ENCODE peak calls at places on chromosomes 2 and 18, in five cellular contexts. One of them, this sample, is unnamed.

GRCh38 chr2:219469186-219469724 is 29.4 kb upstream of the GMPPA start:
- DNase-seq in stimulated activated effector memory CD8-positive, alpha-beta T cell treated with anti-CD3 and anti-CD28 coated beads, Interleukin-12 subunit alpha, Interleukin-12 subunit beta, amount 100 ng/mL, for 72 hours: no peak
- DNase-seq in HCT116: no peak
- DNase-seq in NCI-H1417: no peak
- DNase-seq in iPS-NIHi11: no peak
- DNase-seq in this sample: no peak

GRCh38 chr18:61743775-61744531 is 148.9 kb downstream of the RNF152 start:
- DNase-seq in stimulated activated effector memory CD8-positive, alpha-beta T cell treated with anti-CD3 and anti-CD28 coated beads, Interleukin-12 subunit alpha, Interleukin-12 subunit beta, amount 100 ng/mL, for 72 hours: no peak
- DNase-seq in HCT116: no peak
- DNase-seq in NCI-H1417: no peak
- DNase-seq in iPS-NIHi11: no peak
- DNase-seq in this sample: no peak

GRCh38 chr2:69559696-69560482 is 83.7 kb downstream of the AAK1 start:
- DNase-seq in stimulated activated effector memory CD8-positive, alpha-beta T cell treated with anti-CD3 and anti-CD28 coated beads, Interleukin-12 subunit alpha, Interleukin-12 subunit beta, amount 100 ng/mL, for 72 hours: no peak
- DNase-seq in HCT116: peak
- DNase-seq in NCI-H1417: peak
- DNase-seq in iPS-NIHi11: peak
- DNase-seq in this sample: no peak

GRCh38 chr2:145431181-145431951 is 911.4 kb upstream of the ZEB2 start:
- DNase-seq in stimulated activated effector memory CD8-positive, alpha-beta T cell treated with anti-CD3 and anti-CD28 coated beads, Interleukin-12 subunit alpha, Interleukin-12 subunit beta, amount 100 ng/mL, for 72 hours: no peak
- DNase-seq in HCT116: no peak
- DNase-seq in NCI-H1417: peak
- DNase-seq in iPS-NIHi11: peak
- DNase-seq in this sample: no peak

GRCh38 chr2:215063526-215063925 is 74.9 kb downstream of the ABCA12 start:
- DNase-seq in stimulated activated effector memory CD8-positive, alpha-beta T cell treated with anti-CD3 and anti-CD28 coated beads, Interleukin-12 subunit alpha, Interleukin-12 subunit beta, amount 100 ng/mL, for 72 hours: no peak
- DNase-seq in HCT116: no peak
- DNase-seq in NCI-H1417: no peak
- DNase-seq in iPS-NIHi11: no peak
- DNase-seq in this sample: no peak

GRCh38 chr2:233058717-233059546 is 1.2 kb upstream of the INPP5D start:
- DNase-seq in stimulated activated effector memory CD8-positive, alpha-beta T cell treated with anti-CD3 and anti-CD28 coated beads, Interleukin-12 subunit alpha, Interleukin-12 subunit beta, amount 100 ng/mL, for 72 hours: no peak
- DNase-seq in HCT116: no peak
- DNase-seq in NCI-H1417: no peak
- DNase-seq in iPS-NIHi11: no peak
- DNase-seq in this sample: no peak

GRCh38 chr2:28941008-28941407 is 40.1 kb upstream of the TOGARAM2 start:
- DNase-seq in stimulated activated effector memory CD8-positive, alpha-beta T cell treated with anti-CD3 and anti-CD28 coated beads, Interleukin-12 subunit alpha, Interleukin-12 subunit beta, amount 100 ng/mL, for 72 hours: no peak
- DNase-seq in HCT116: no peak
- DNase-seq in NCI-H1417: no peak
- DNase-seq in iPS-NIHi11: no peak
- DNase-seq in this sample: no peak

GRCh38 chr18:61824733-61825363 is 68.0 kb downstream of the RNF152 start:
- DNase-seq in stimulated activated effector memory CD8-positive, alpha-beta T cell treated with anti-CD3 and anti-CD28 coated beads, Interleukin-12 subunit alpha, Interleukin-12 subunit beta, amount 100 ng/mL, for 72 hours: no peak
- DNase-seq in HCT116: no peak
- DNase-seq in NCI-H1417: no peak
- DNase-seq in iPS-NIHi11: no peak
- DNase-seq in this sample: no peak

GRCh38 chr2:100043246-100043890 is 99.0 kb downstream of the AFF3 start:
- DNase-seq in stimulated activated effector memory CD8-positive, alpha-beta T cell treated with anti-CD3 and anti-CD28 coated beads, Interleukin-12 subunit alpha, Interleukin-12 subunit beta, amount 100 ng/mL, for 72 hours: no peak
- DNase-seq in HCT116: no peak
- DNase-seq in NCI-H1417: no peak
- DNase-seq in iPS-NIHi11: no peak
- DNase-seq in this sample: no peak

GRCh38 chr2:119821266-119821665 is 61.5 kb downstream of the PTPN4 start:
- DNase-seq in stimulated activated effector memory CD8-positive, alpha-beta T cell treated with anti-CD3 and anti-CD28 coated beads, Interleukin-12 subunit alpha, Interleukin-12 subunit beta, amount 100 ng/mL, for 72 hours: no peak
- DNase-seq in HCT116: no peak
- DNase-seq in NCI-H1417: no peak
- DNase-seq in iPS-NIHi11: no peak
- DNase-seq in this sample: no peak

GRCh38 chr2:221420245-221420644 is 151.9 kb downstream of the EPHA4 start:
- DNase-seq in stimulated activated effector memory CD8-positive, alpha-beta T cell treated with anti-CD3 and anti-CD28 coated beads, Interleukin-12 subunit alpha, Interleukin-12 subunit beta, amount 100 ng/mL, for 72 hours: no peak
- DNase-seq in HCT116: no peak
- DNase-seq in NCI-H1417: no peak
- DNase-seq in iPS-NIHi11: no peak
- DNase-seq in this sample: no peak

GRCh38 chr2:236405357-236405756 is 141.2 kb upstream of the ASB18 start:
- DNase-seq in stimulated activated effector memory CD8-positive, alpha-beta T cell treated with anti-CD3 and anti-CD28 coated beads, Interleukin-12 subunit alpha, Interleukin-12 subunit beta, amount 100 ng/mL, for 72 hours: no peak
- DNase-seq in HCT116: no peak
- DNase-seq in NCI-H1417: no peak
- DNase-seq in iPS-NIHi11: no peak
- DNase-seq in this sample: no peak

This sample was measured in GM18507.